ENCODE peak calls at places on chromosomes 1 and 21, in eight cellular contexts. L is fibroblast of gingiva; D is PC-9; C is fibroblast of mammary gland; Y is stimulated activated CD8-positive, alpha-beta memory T cell treated with anti-CD3 and anti-CD28 coated beads, Interleukin-15, amount 100 ng/mL, for 1 hour; M is A172; X is GM03348; Q is GM10248. A is an unnamed sample.

GRCh38 chr1:11443043-11443442 is 35.9 kb upstream of the DISP3 start:
- DNase-seq in L (no peak), D (no peak), C (no peak), Y (no peak), M (no peak), X (no peak), Q (no peak), A (no peak)

GRCh38 chr1:64199154-64199553 is 4.3 kb upstream of the UBE2U start:
- DNase-seq in L (peak; percentile 14), D (no peak), C (peak; percentile 43), Y (no peak), M (no peak), X (peak; percentile 14), Q (no peak), A (no peak)

GRCh38 chr1:150572918-150573647 is 6.3 kb downstream of the MCL1 start:
- DNase-seq in L (peak; percentile 39), D (no peak), C (no peak), Y (no peak), M (no peak), X (no peak), Q (peak; percentile 15), A (peak; percentile 2)

GRCh38 chr21:25938673-25939395 is 204.1 kb downstream of the GABPA start:
- DNase-seq in L (no peak), D (no peak), C (peak; percentile 19), Y (no peak), M (no peak), X (no peak), Q (no peak), A (no peak)

GRCh38 chr1:225866061-225866844 is 15.9 kb downstream of the TMEM63A start:
- DNase-seq in L (no peak), D (no peak), C (peak; percentile 76), Y (peak; percentile 53), M (peak; percentile 83), X (no peak), Q (peak; percentile 69), A (peak; percentile 63)

GRCh38 chr1:46656643-46657042 is 11.5 kb downstream of the ATPAF1 start:
- DNase-seq in L (no peak), D (no peak), C (no peak), Y (no peak), M (no peak), X (no peak), Q (no peak), A (no peak)

GRCh38 chr1:53189061-53189460 is 7.6 kb upstream of the CPT2 start:
- DNase-seq in L (no peak), D (no peak), C (no peak), Y (no peak), M (no peak), X (no peak), Q (no peak), A (no peak)

GRCh38 chr1:114111731-114112661 is 41.7 kb downstream of the SYT6 start:
- DNase-seq in L (no peak), D (peak; percentile 68), C (no peak), Y (no peak), M (no peak), X (no peak), Q (no peak), A (no peak)

GRCh38 chr21:27033467-27033866 is 66.6 kb upstream of the ADAMTS5 start:
- DNase-seq in L (no peak), D (no peak), C (no peak), Y (no peak), M (no peak), X (no peak), Q (no peak), A (no peak)

GRCh38 chr1:119680193-119680592 is 31.5 kb upstream of the PHGDH start:
- DNase-seq in L (no peak), D (peak; percentile 23), C (no peak), Y (no peak), M (no peak), X (no peak), Q (no peak), A (no peak)

GRCh38 chr1:50774759-50775351 is 185.2 kb downstream of the FAF1 start:
- DNase-seq in L (peak; percentile 44), D (no peak), C (peak; percentile 77), Y (no peak), M (peak; percentile 60), X (peak; percentile 64), Q (peak; percentile 37), A (peak; percentile 31)

GRCh38 chr1:156462954-156463795 is 37.4 kb downstream of the MEF2D start:
- DNase-seq in L (no peak), D (peak; percentile 3), C (no peak), Y (no peak), M (no peak), X (no peak), Q (no peak), A (no peak)

GRCh38 chr1:205360166-205360565 is 3.4 kb upstream of the KLHDC8A start:
- DNase-seq in L (no peak), D (no peak), C (no peak), Y (no peak), M (no peak), X (no peak), Q (no peak), A (no peak)

GRCh38 chr1:86705633-86705985 is 1.2 kb downstream of the SH3GLB1 start:
- DNase-seq in L (peak; percentile 59), D (no peak), C (peak; percentile 27), Y (no peak), M (no peak), X (no peak), Q (no peak), A (no peak)

GRCh38 chr1:162906485-162906884 is 45.5 kb upstream of the CCDC190 start:
- DNase-seq in L (no peak), D (no peak), C (no peak), Y (no peak), M (peak; percentile 71), X (no peak), Q (no peak), A (no peak)

GRCh38 chr1:21539933-21540332 is 30.7 kb downstream of the ALPL start:
- DNase-seq in L (peak; percentile 30), D (no peak), C (no peak), Y (no peak), M (no peak), X (peak; percentile 33), Q (no peak), A (no peak)

GRCh38 chr21:25614441-25614840 is 7.2 kb upstream of the MRPL39 start:
- DNase-seq in L (no peak), D (no peak), C (no peak), Y (no peak), M (no peak), X (no peak), Q (no peak), A (no peak)

GRCh38 chr1:245383396-245384330 is 228.9 kb downstream of the KIF26B start:
- DNase-seq in L (no peak), D (no peak), C (no peak), Y (no peak), M (no peak), X (no peak), Q (no peak), A (no peak)

GRCh38 chr1:242189591-242189990 is 190.7 kb upstream of the MAP1LC3C start:
- DNase-seq in L (no peak), D (no peak), C (no peak), Y (no peak), M (no peak), X (no peak), Q (no peak), A (no peak)

GRCh38 chr1:233613252-233614172 is at the start of gene KCNK1:
- DNase-seq in L (peak; percentile 88), D (peak; percentile 85), C (peak; percentile 95), Y (no peak), M (peak; percentile 46), X (peak; percentile 78), Q (peak; percentile 49), A (peak; percentile 40)

GRCh38 chr1:205775015-205775716 is at the start of gene RAB29:
- DNase-seq in L (peak; percentile 82), D (peak; percentile 70), C (peak; percentile 80), Y (peak; percentile 75), M (peak; percentile 72), X (peak; percentile 87), Q (peak; percentile 83), A (peak; percentile 83)

GRCh38 chr1:17177654-17178053 is 27.3 kb upstream of the PADI1 start:
- DNase-seq in L (no peak), D (no peak), C (no peak), Y (no peak), M (no peak), X (no peak), Q (no peak), A (no peak)

GRCh38 chr1:225462429-225462713 is 34.5 kb upstream of the LBR start:
- DNase-seq in L (no peak), D (no peak), C (no peak), Y (no peak), M (no peak), X (no peak), Q (no peak), A (no peak)

GRCh38 chr1:94974824-94975223 is 47.9 kb upstream of the CNN3 start:
- DNase-seq in L (peak; percentile 17), D (peak; percentile 53), C (peak; percentile 83), Y (no peak), M (peak; percentile 46), X (peak; percentile 67), Q (no peak), A (no peak)

GRCh38 chr21:36320421-36321324 is 676 bp downstream of the MORC3 start:
- DNase-seq in L (peak; percentile 65), D (peak; percentile 56), C (peak; percentile 73), Y (peak; percentile 24), M (peak; percentile 65), X (peak; percentile 77), Q (peak; percentile 69), A (peak; percentile 78)

GRCh38 chr1:202857136-202857610 is 31.8 kb downstream of the RABIF start:
- DNase-seq in L (no peak), D (no peak), C (no peak), Y (no peak), M (no peak), X (no peak), Q (no peak), A (no peak)

A was measured in GM13976.